ENCODE peak calls at places on chromosomes 4 and X, in seven cellular contexts. N is stimulated activated CD8-positive, alpha-beta memory T cell treated with anti-CD3 and anti-CD28 coated beads, Interleukin-2, amount 100 ng/mL, for 48 hours; E is stimulated activated CD4-positive, alpha-beta T cell treated with anti-CD3 and anti-CD28 coated beads, Interleukin-1b, Interleukin-23, amount 100 ng/mL, for 4 hours; R is EL; I is putamen; O is MCF 10A; Z is astrocyte of the hippocampus. F is an unnamed sample.

GRCh38 chr4:2472187-2472586 is 3.3 kb downstream of the RNF4 start:
- DNase-seq in Z (no peak), R (peak), N (no peak), E (no peak), I (no peak), O (no peak), F (no peak)

GRCh38 chr4:146932111-146932510 is 13.6 kb downstream of the TTC29 start:
- DNase-seq in Z (no peak), I (no peak), N (no peak), R (peak), E (no peak), O (no peak), F (no peak)

GRCh38 chr4:156252300-156253016 is 298.8 kb upstream of the CTSO start:
- DNase-seq in R (peak), N (no peak), Z (peak), E (no peak), I (no peak), O (no peak), F (no peak)

GRCh38 chr4:89140168-89140759 is 28.9 kb downstream of the TIGD2 start:
- DNase-seq in I (no peak), E (no peak), O (no peak), R (peak), Z (no peak), N (no peak), F (no peak)

GRCh38 chr4:148834804-148835598 is 392.8 kb upstream of the NR3C2 start:
- DNase-seq in I (peak), Z (no peak), R (peak), E (no peak), N (no peak), O (peak), F (no peak)

GRCh38 chr4:153486281-153487151 is 20.4 kb downstream of the TMEM131L start:
- DNase-seq in O (peak), N (no peak), Z (peak), E (no peak), I (no peak), R (peak), F (peak)

GRCh38 chr4:68167166-68167565 is 37.5 kb upstream of the TMPRSS11F start:
- DNase-seq in Z (no peak), O (no peak), E (no peak), N (no peak), R (no peak), I (no peak), F (no peak)

GRCh38 chr4:128338634-128339355 is 51.2 kb upstream of the PGRMC2 start:
- DNase-seq in Z (peak), E (no peak), I (no peak), R (peak), N (no peak), O (peak), F (no peak)

GRCh38 chr4:56575820-56576429 is 70.3 kb downstream of the ARL9 start:
- DNase-seq in E (no peak), I (peak), Z (peak), R (peak), N (no peak), O (peak), F (peak)

GRCh38 chrX:56792270-56793111 is 63.4 kb downstream of the NBDY start:
- DNase-seq in N (no peak), E (no peak), I (no peak), Z (no peak), R (no peak), O (no peak), F (peak)

GRCh38 chr4:6938758-6939201 is 29.2 kb downstream of the TBC1D14 start:
- DNase-seq in E (no peak), I (no peak), N (no peak), R (no peak), O (no peak), Z (no peak), F (no peak)

GRCh38 chr4:178037459-178038214 is 595.4 kb upstream of the AGA start:
- DNase-seq in I (no peak), E (no peak), N (no peak), O (no peak), R (no peak), Z (no peak), F (no peak)

GRCh38 chr4:176065365-176066249 is at the start of gene WDR17:
- DNase-seq in Z (peak), I (peak), R (peak), N (peak), E (peak), O (peak), F (peak)

GRCh38 chr4:128242601-128243000 is 45.0 kb downstream of the PGRMC2 start:
- DNase-seq in N (no peak), Z (no peak), E (no peak), O (no peak), I (no peak), R (no peak), F (no peak)

GRCh38 chrX:78329486-78329885 is 2.1 kb upstream of the CYSLTR1 start:
- DNase-seq in R (no peak), I (no peak), O (peak), N (no peak), Z (no peak), E (no peak), F (no peak)

GRCh38 chr4:110540606-110541440 is 64.9 kb downstream of the ENPEP start:
- DNase-seq in N (no peak), E (no peak), Z (peak), O (peak), I (no peak), R (peak), F (no peak)

GRCh38 chr4:112933790-112934189 is 115.7 kb upstream of the ANK2 start:
- DNase-seq in R (peak), I (no peak), Z (no peak), O (no peak), E (no peak), N (no peak), F (no peak)

GRCh38 chrX:21745756-21746155 is 12.2 kb downstream of the SMPX start:
- DNase-seq in O (peak), E (peak), Z (peak), I (no peak), R (peak), N (peak), F (peak)

GRCh38 chr4:99710020-99710419 is 52.4 kb upstream of the C4orf54 start:
- DNase-seq in I (no peak), O (no peak), N (no peak), E (no peak), R (no peak), Z (no peak), F (no peak)

GRCh38 chrX:153829799-153830631 is at the start of gene PDZD4:
- DNase-seq in O (no peak), N (no peak), Z (peak), R (no peak), I (no peak), E (no peak), F (no peak)

GRCh38 chr4:7282786-7283185 is 90.4 kb downstream of the SORCS2 start:
- DNase-seq in I (no peak), N (no peak), Z (no peak), E (no peak), O (no peak), R (no peak), F (no peak)

GRCh38 chr4:168637872-168638756 is 141.3 kb downstream of the PALLD start:
- DNase-seq in N (no peak), Z (no peak), O (no peak), R (peak), E (no peak), I (no peak), F (no peak)

GRCh38 chr4:78058591-78059523 is 1.7 kb downstream of the FRAS1 start:
- DNase-seq in N (no peak), I (peak), O (peak), E (no peak), Z (peak), R (peak), F (peak)

GRCh38 chrX:129957241-129958099 is 25.0 kb upstream of the BCORL1 start:
- DNase-seq in E (peak), Z (peak), O (no peak), N (peak), R (peak), I (no peak), F (peak)

GRCh38 chr4:182642831-182643230 is 274.4 kb downstream of the DCTD start:
- DNase-seq in R (peak), E (no peak), Z (peak), I (no peak), O (peak), N (no peak), F (no peak)

GRCh38 chr4:180610317-180610716 is 1632.9 kb upstream of the TENM3 start:
- DNase-seq in N (no peak), I (no peak), E (no peak), R (no peak), Z (peak), O (peak), F (no peak)

GRCh38 chr4:3323071-3323481 is 30.3 kb downstream of the RGS12 start:
- DNase-seq in Z (no peak), E (no peak), R (no peak), O (no peak), N (no peak), I (no peak), F (no peak)

GRCh38 chrX:7690842-7691241 is 152.1 kb upstream of the VCX start:
- DNase-seq in N (no peak), E (no peak), I (no peak), O (no peak), Z (peak), R (no peak), F (no peak)

GRCh38 chr4:53937918-53938317 is 126.5 kb downstream of the CHIC2 start:
- DNase-seq in O (no peak), Z (peak), I (no peak), R (peak), E (no peak), N (no peak), F (no peak)

GRCh38 chr4:22625301-22625700 is 67.4 kb upstream of the GBA3 start:
- DNase-seq in N (no peak), R (peak), E (no peak), O (no peak), Z (peak), I (no peak), F (no peak)

GRCh38 chr4:140233811-140234696 is 80.1 kb upstream of the MAML3 start:
- DNase-seq in O (peak), I (no peak), Z (peak), E (no peak), R (peak), N (no peak), F (no peak)

GRCh38 chr4:73589887-73590801 is 30.1 kb downstream of the RASSF6 start:
- DNase-seq in E (no peak), I (no peak), Z (peak), O (peak), R (no peak), N (no peak), F (no peak)

GRCh38 chr4:165714650-165715049 is 158.4 kb upstream of the TLL1 start:
- DNase-seq in O (no peak), E (no peak), R (no peak), N (no peak), I (no peak), Z (no peak), F (no peak)

GRCh38 chr4:112633477-112634235 is 3.1 kb downstream of the ZGRF1 start:
- DNase-seq in I (peak), Z (peak), E (no peak), N (no peak), O (peak), R (peak), F (peak)

GRCh38 chr4:181855307-181855706 is 387.9 kb upstream of the TENM3 start:
- DNase-seq in R (no peak), I (peak), Z (no peak), N (no peak), O (no peak), E (no peak), F (no peak)

GRCh38 chrX:39157796-39158195 is 356.5 kb downstream of the MID1IP1 start:
- DNase-seq in O (no peak), I (no peak), R (no peak), E (no peak), Z (peak), N (no peak), F (no peak)

GRCh38 chrX:154739952-154740351 is 10.9 kb downstream of the GAB3 start:
- DNase-seq in E (no peak), Z (no peak), I (no peak), R (no peak), N (no peak), O (no peak), F (no peak)

GRCh38 chr4:84482564-84483563 is 16.2 kb downstream of the NKX6-1 start:
- DNase-seq in I (no peak), R (no peak), N (no peak), O (no peak), E (no peak), Z (no peak), F (no peak)

GRCh38 chrX:136759968-136760367 is 20.8 kb downstream of the ARHGEF6 start:
- DNase-seq in I (no peak), Z (no peak), E (no peak), N (no peak), R (no peak), O (no peak), F (no peak)

F was measured in HAP-1.